ENCODE peak calls at places on chromosomes 12 and 14, in ten cellular contexts. I, O, V, T, R, U, Y, F, S and Z are unnamed samples.
A peak's percentile ranks its signal among the peaks of the same experiment; 100 is the strongest.

GRCh38 chr12:78863482-78864427 is 819 bp upstream of the SYT1 start:
- DNase-seq in I (peak; percentile 53), O (no peak), V (peak; percentile 73), T (peak; percentile 21), R (peak; percentile 57), U (no peak), Y (peak; percentile 44), F (peak; percentile 40), S (peak; percentile 72), Z (no peak)

GRCh38 chr14:52063107-52063506 is 5.8 kb downstream of the NID2 start:
- DNase-seq in I (no peak), O (no peak), V (no peak), T (no peak), R (no peak), U (no peak), Y (no peak), F (no peak), S (no peak), Z (peak; percentile 75)

GRCh38 chr12:50619610-50619958 is 114.8 kb downstream of the DIP2B start:
- DNase-seq in I (no peak), O (no peak), V (no peak), T (no peak), R (no peak), U (no peak), Y (no peak), F (no peak), S (no peak), Z (no peak)

GRCh38 chr14:93006484-93007128 is 83.7 kb downstream of the CHGA start:
- DNase-seq in I (no peak), O (no peak), V (peak; percentile 57), T (no peak), R (peak; percentile 48), U (no peak), Y (peak; percentile 10), F (peak; percentile 45), S (no peak), Z (no peak)

GRCh38 chr14:104367811-104368750 is 211.5 kb upstream of the C14orf180 start:
- DNase-seq in I (no peak), O (no peak), V (no peak), T (no peak), R (no peak), U (no peak), Y (no peak), F (peak; percentile 35), S (no peak), Z (no peak)

GRCh38 chr14:73785336-73785833 is 66.2 kb upstream of the PTGR2 start:
- DNase-seq in I (peak; percentile 79), O (no peak), V (peak; percentile 86), T (no peak), R (peak; percentile 76), U (no peak), Y (peak; percentile 61), F (no peak), S (no peak), Z (no peak)

GRCh38 chr12:131507094-131507493 is 203.8 kb upstream of the SFSWAP start:
- DNase-seq in I (no peak), O (no peak), V (no peak), T (no peak), R (no peak), U (no peak), Y (no peak), F (no peak), S (no peak), Z (no peak)

GRCh38 chr14:103847954-103848719 is 762 bp upstream of the PPP1R13B start:
- DNase-seq in I (no peak), O (no peak), V (no peak), T (no peak), R (no peak), U (no peak), Y (no peak), F (peak; percentile 65), S (no peak), Z (no peak)

GRCh38 chr14:89205137-89205740 is 211.8 kb downstream of the FOXN3 start:
- DNase-seq in I (no peak), O (no peak), V (no peak), T (no peak), R (no peak), U (no peak), Y (no peak), F (no peak), S (no peak), Z (no peak)

GRCh38 chr14:88798161-88798560 is 5.4 kb upstream of the EML5 start:
- DNase-seq in I (no peak), O (no peak), V (no peak), T (no peak), R (no peak), U (no peak), Y (no peak), F (no peak), S (no peak), Z (no peak)

GRCh38 chr12:15855646-15856045 is 26.5 kb upstream of the STRAP start:
- DNase-seq in I (peak; percentile 47), O (no peak), V (peak; percentile 64), T (no peak), R (peak; percentile 71), U (no peak), Y (no peak), F (no peak), S (no peak), Z (no peak)

GRCh38 chr12:92144631-92145480 is 790 bp downstream of the BTG1 start:
- DNase-seq in I (peak; percentile 84), O (peak; percentile 85), V (peak; percentile 59), T (no peak), R (peak; percentile 71), U (no peak), Y (peak; percentile 60), F (peak; percentile 80), S (no peak), Z (no peak)

DNA sequence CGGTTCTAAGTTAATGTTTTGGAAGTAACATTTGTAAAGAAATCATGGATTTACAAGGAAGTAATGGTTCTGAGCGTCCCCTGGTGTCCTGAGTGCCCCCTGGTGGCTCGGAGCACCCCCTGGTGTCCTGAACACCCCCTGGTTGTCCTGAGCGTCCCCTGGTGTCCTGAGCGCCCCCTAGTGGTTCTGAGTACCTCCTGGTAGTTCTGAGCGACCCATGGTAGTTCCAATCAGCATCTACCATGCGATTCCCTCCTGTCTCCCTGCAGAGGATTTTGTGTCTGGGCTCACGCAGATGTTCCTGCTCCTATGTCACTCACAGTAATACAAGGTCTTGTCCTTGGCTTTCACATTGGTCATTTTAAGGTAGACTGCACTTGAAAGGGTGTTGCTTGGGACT is 1352.9 kb downstream of the TMEM121 start:
- DNase-seq in I (peak; percentile 35), O (peak; percentile 83), V (no peak), T (no peak), R (peak; percentile 61), U (no peak), Y (peak; percentile 89), F (no peak), S (peak; percentile 23), Z (no peak)
- TF ChIP-seq CTCF in I (peak; percentile 59), O (no peak), V (no peak), T (no peak), R (peak; percentile 62), U (no peak), Y (peak; percentile 93), F (no peak), S (peak; percentile 47), Z (no peak)

GRCh38 chr14:65170318-65170717 is 68.0 kb upstream of the MAX start:
- DNase-seq in I (no peak), O (no peak), V (no peak), T (no peak), R (no peak), U (no peak), Y (peak; percentile 35), F (no peak), S (no peak), Z (no peak)

GRCh38 chr14:65173973-65174693 is 71.8 kb upstream of the MAX start:
- DNase-seq in I (no peak), O (no peak), V (peak; percentile 17), T (no peak), R (no peak), U (no peak), Y (no peak), F (no peak), S (no peak), Z (no peak)

GRCh38 chr14:65168840-65169239 is 66.5 kb upstream of the MAX start:
- DNase-seq in I (peak; percentile 38), O (no peak), V (no peak), T (no peak), R (peak; percentile 90), U (no peak), Y (peak; percentile 45), F (no peak), S (no peak), Z (no peak)

GRCh38 chr14:65169351-65169750 is 67.0 kb upstream of the MAX start:
- DNase-seq in I (no peak), O (no peak), V (peak; percentile 63), T (no peak), R (peak; percentile 89), U (peak; percentile 46), Y (peak; percentile 95), F (no peak), S (no peak), Z (no peak)

GRCh38 chr14:65170768-65171251 is 68.5 kb upstream of the MAX start:
- DNase-seq in I (peak; percentile 80), O (no peak), V (peak; percentile 80), T (peak; percentile 52), R (peak; percentile 93), U (peak; percentile 72), Y (peak; percentile 73), F (no peak), S (peak; percentile 43), Z (no peak)
- TF ChIP-seq CTCF in I (peak; percentile 76), O (peak; percentile 51), V (peak; percentile 56), T (no peak), R (peak; percentile 51), U (peak; percentile 63), Y (peak; percentile 23), F (no peak), S (peak; percentile 43), Z (no peak)

GRCh38 chr12:63846249-63846967 is 1.9 kb downstream of the SRGAP1 start:
- DNase-seq in I (peak; percentile 40), O (no peak), V (peak; percentile 36), T (no peak), R (no peak), U (no peak), Y (no peak), F (no peak), S (no peak), Z (no peak)
- TF ChIP-seq CTCF in I (peak; percentile 47), O (no peak), V (peak; percentile 17), T (no peak), R (no peak), U (no peak), Y (no peak), F (no peak), S (peak; percentile 5), Z (no peak)

DNA sequence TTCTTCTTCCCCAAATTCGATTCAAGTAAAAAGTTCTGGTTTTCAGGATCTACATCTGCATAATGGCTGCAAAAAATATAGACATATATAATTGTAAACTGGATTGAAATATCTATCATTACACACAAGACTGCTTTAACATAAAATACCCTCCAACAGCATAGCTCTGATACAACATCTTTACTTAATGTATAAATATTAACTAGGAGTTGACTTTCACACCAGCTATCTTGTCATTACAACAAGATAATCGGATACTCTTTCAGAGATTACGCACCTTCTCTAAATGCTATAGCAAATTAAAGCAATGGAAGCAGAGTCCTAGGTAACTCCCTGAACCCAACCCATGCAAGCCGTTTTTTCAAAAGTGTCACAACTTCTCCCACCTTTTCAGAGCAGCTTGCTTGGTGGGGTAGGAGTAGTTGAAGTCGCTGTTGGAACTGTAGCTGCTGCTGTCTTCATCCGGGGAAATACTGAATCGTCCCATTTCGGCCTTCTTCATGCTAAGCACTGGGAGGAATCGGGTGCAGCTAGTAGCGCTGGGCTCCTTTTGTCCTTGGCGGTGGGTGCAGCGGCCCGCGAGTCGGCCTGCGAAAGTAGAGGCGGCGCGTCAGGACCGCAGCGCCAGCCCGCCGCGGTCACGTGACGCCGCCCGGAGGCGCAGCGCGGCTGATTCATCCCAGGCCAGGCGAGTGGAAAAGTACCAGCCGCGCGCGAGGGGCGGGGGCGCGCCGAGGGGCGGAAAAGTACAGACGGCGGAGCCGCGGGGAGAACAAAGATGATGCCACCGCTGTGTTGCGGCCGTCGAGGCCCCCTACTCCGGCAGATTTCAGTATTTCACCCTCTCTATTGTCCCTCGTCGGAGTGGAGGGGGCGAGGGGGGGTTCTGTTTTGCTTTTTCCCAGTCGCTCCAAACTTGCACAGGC is 1.5 kb downstream of the SLC38A2 start:
- DNase-seq in I (peak; percentile 91), O (peak; percentile 96), V (peak; percentile 90), T (peak; percentile 94), R (peak; percentile 83), U (no peak), Y (peak; percentile 92), F (peak; percentile 95), S (peak; percentile 84), Z (no peak)
- TF ChIP-seq CTCF in I (no peak), O (no peak), V (no peak), T (no peak), R (no peak), U (no peak), Y (no peak), F (no peak), S (no peak), Z (peak; percentile 32)